ENCODE peak calls at places on chromosomes 5 and 9, in eight cellular contexts. S, A, U, I, C, O, N and M are unnamed samples.

GRCh38 chr9:4114569-4115505 is 185.0 kb downstream of the GLIS3 start:
- DNase-seq in S (no peak), A (peak; percentile 56), U (no peak), I (no peak), C (peak; percentile 65), O (peak; percentile 85), N (no peak), M (peak; percentile 83)

GRCh38 chr5:65329266-65329665 is 152.5 kb downstream of the ADAMTS6 start:
- DNase-seq in S (no peak), A (peak; percentile 82), U (no peak), I (peak; percentile 40), C (peak; percentile 30), O (peak; percentile 36), N (no peak), M (peak; percentile 66)

GRCh38 chr5:154440540-154440939 is 5.3 kb upstream of the SAP30L start:
- DNase-seq in S (no peak), A (no peak), U (no peak), I (no peak), C (no peak), O (no peak), N (no peak), M (no peak)

GRCh38 chr5:106451998-106452397 is 1218.7 kb downstream of the EFNA5 start:
- DNase-seq in S (no peak), A (no peak), U (no peak), I (no peak), C (no peak), O (no peak), N (peak; percentile 0), M (no peak)

GRCh38 chr9:95268681-95269080 is 48.8 kb downstream of the FANCC start:
- DNase-seq in S (no peak), A (peak; percentile 65), U (peak; percentile 73), I (peak; percentile 62), C (peak; percentile 65), O (peak; percentile 22), N (peak; percentile 48), M (peak; percentile 66)

GRCh38 chr9:126474786-126475485 is 138.8 kb upstream of the LMX1B start:
- DNase-seq in S (no peak), A (peak; percentile 88), U (no peak), I (no peak), C (no peak), O (peak; percentile 91), N (peak; percentile 46), M (peak; percentile 18)

GRCh38 chr5:89457411-89458329 is 574.7 kb upstream of the MEF2C start:
- DNase-seq in S (peak; percentile 81), A (peak; percentile 13), U (peak; percentile 17), I (no peak), C (peak; percentile 66), O (peak; percentile 83), N (peak; percentile 80), M (peak; percentile 91)

GRCh38 chr5:145975361-145976066 is 39.1 kb downstream of the SH3RF2 start:
- DNase-seq in S (peak; percentile 70), A (peak; percentile 91), U (peak; percentile 55), I (no peak), C (peak; percentile 79), O (peak; percentile 94), N (peak; percentile 85), M (peak; percentile 93)

GRCh38 chr5:368162-369084 is 46.9 kb downstream of the AHRR start:
- DNase-seq in S (peak; percentile 56), A (peak; percentile 39), U (no peak), I (no peak), C (peak; percentile 70), O (peak; percentile 47), N (no peak), M (peak; percentile 50)

GRCh38 chr5:144024601-144025000 is 145.9 kb downstream of the YIPF5 start:
- DNase-seq in S (no peak), A (no peak), U (no peak), I (no peak), C (peak; percentile 13), O (no peak), N (no peak), M (peak; percentile 59)

GRCh38 chr9:14383296-14383695 is 69.4 kb upstream of the NFIB start:
- DNase-seq in S (no peak), A (peak; percentile 76), U (no peak), I (no peak), C (peak; percentile 77), O (peak; percentile 61), N (peak; percentile 49), M (peak; percentile 66)

GRCh38 chr5:124724357-124725039 is 21.9 kb downstream of the ZNF608 start:
- DNase-seq in S (no peak), A (no peak), U (no peak), I (no peak), C (no peak), O (no peak), N (no peak), M (no peak)
- H3K4me3 ChIP-seq in S (no peak overlapping the region), A (no peak overlapping the region), U (no peak overlapping the region), I (no peak overlapping the region), C (no peak overlapping the region), O (no peak overlapping the region), N (no peak overlapping the region), M (no peak overlapping the region)

DNA sequence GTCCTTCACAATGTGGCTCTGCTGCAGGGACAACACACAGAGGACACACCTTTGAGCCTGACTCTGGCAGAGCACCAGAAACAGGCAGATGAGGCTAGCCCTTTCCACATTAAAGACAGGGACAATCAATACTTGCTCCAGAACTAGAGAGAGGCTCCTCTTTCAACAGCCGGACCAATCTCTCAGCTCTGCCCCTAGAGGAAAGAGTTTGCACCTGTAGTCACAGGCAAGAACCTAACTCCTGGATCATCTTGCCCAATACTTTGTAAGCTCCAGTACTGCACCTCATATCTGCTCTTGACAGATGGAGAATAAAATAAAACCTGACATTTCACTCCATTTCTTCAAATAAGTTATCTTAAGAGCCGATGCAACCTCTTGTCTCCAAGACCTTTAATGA is 52.1 kb downstream of the EPB41L4A start:
- DNase-seq in S (no peak), A (peak; percentile 13), U (no peak), I (peak; percentile 53), C (no peak), O (no peak), N (peak; percentile 56), M (no peak)
- TF ChIP-seq CTCF in S (no peak), A (peak; percentile 41), U (no peak), I (peak; percentile 31), C (peak; percentile 22), O (peak; percentile 35), N (peak; percentile 58), M (no peak)

GRCh38 chr5:67723873-67724272 is 491.7 kb upstream of the PIK3R1 start:
- DNase-seq in S (no peak), A (no peak), U (no peak), I (no peak), C (no peak), O (no peak), N (no peak), M (no peak)
- H3K4me3 ChIP-seq in S (no peak overlapping the region), A (no peak overlapping the region), U (no peak overlapping the region), I (no peak overlapping the region), C (no peak overlapping the region), O (no peak overlapping the region), N (no peak overlapping the region), M (no peak overlapping the region)

GRCh38 chr5:149788964-149789363 is 58.9 kb downstream of the PPARGC1B start:
- DNase-seq in S (no peak), A (no peak), U (no peak), I (no peak), C (no peak), O (no peak), N (no peak), M (no peak)
- TF ChIP-seq CTCF in S (no peak), A (no peak), U (no peak), I (no peak), C (no peak), O (no peak), N (no peak), M (no peak)

GRCh38 chr5:113806250-113806649 is 292.8 kb downstream of the YTHDC2 start:
- DNase-seq in S (no peak), A (peak; percentile 12), U (no peak), I (peak; percentile 64), C (peak; percentile 45), O (peak; percentile 28), N (peak; percentile 68), M (peak; percentile 2)

GRCh38 chr5:113804264-113804663 is 290.8 kb downstream of the YTHDC2 start:
- DNase-seq in S (no peak), A (no peak), U (no peak), I (no peak), C (no peak), O (no peak), N (peak; percentile 65), M (no peak)

GRCh38 chr5:113804943-113805342 is 291.4 kb downstream of the YTHDC2 start:
- DNase-seq in S (no peak), A (no peak), U (no peak), I (peak; percentile 41), C (no peak), O (no peak), N (no peak), M (no peak)

GRCh38 chr5:113806823-113807222 is 293.3 kb downstream of the YTHDC2 start:
- DNase-seq in S (no peak), A (no peak), U (no peak), I (no peak), C (peak; percentile 25), O (peak; percentile 11), N (peak; percentile 20), M (peak; percentile 1)

DNA sequence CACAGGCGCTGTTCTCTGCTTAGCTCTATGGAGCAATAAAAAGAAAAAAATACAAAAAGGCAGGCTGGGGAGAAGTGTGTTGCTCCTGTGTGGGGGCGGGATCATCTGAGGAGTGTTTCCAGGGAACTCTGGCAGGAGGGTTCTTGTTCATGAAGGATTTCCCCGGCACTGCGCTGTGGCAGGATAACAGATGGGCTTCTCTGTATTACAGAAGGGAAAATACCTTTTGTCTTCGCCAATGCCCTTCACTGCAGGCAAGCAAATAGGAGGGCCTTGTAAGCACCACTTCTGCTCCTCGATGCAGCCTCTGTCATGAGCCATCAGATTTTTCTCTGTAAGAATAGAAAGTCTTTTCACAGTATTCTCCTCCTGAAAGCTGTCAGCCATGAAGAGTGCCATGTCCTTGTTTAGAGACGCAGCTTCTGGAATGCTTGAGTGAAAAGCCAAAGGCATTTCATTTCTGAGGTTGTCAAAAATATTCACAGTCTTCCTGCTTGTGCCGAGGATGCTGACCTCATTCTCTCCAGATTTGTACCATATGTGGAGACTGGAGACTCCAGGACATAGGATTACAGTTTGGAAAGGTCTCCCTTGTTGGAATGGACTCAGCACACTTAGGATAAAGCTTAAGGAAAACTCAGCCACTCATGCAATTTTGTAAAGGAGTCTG is 294.0 kb downstream of the YTHDC2 start:
- DNase-seq in S (peak; percentile 65), A (no peak), U (no peak), I (no peak), C (peak; percentile 31), O (peak; percentile 13), N (no peak), M (peak; percentile 2)
- H3K4me3 ChIP-seq in S (peak overlapping the region; percentile 13), A (no peak overlapping the region), U (no peak overlapping the region), I (no peak overlapping the region), C (no peak overlapping the region), O (no peak overlapping the region), N (no peak overlapping the region), M (no peak overlapping the region)